ENCODE peak calls at places on chromosome 19, in nine cellular contexts. D is cardiac septum; X is HS-27A; Y is mucosa of descending colon; F is foreskin keratinocyte; B is MCF 10A; Z is stimulated activated effector memory CD8-positive, alpha-beta T cell treated with anti-CD3 and anti-CD28 coated beads, Interleukin-12 subunit alpha, Interleukin-12 subunit beta, amount 100 ng/mL, for 72 hours; L is activated naive CD4-positive, alpha-beta T cell; N is aorta. K is an unnamed sample.

GRCh38 chr19:47776568-47776967 is 1.9 kb upstream of the SELENOW start:
- DNase-seq in D (no peak), X (no peak), Y (peak), F (peak), B (peak), Z (no peak), L (no peak), N (no peak), K (peak)

GRCh38 chr19:3041302-3041701 is 12.2 kb upstream of the TLE2 start:
- DNase-seq in D (no peak), X (no peak), Y (no peak), F (no peak), B (no peak), Z (no peak), L (no peak), N (no peak), K (no peak)

GRCh38 chr19:310141-310651 is 19.0 kb upstream of the PLPP2 start:
- DNase-seq in D (no peak), X (no peak), Y (no peak), F (no peak), B (no peak), Z (no peak), L (no peak), N (peak), K (no peak)

GRCh38 chr19:40411958-40412499 is 1.1 kb downstream of the PRX start:
- DNase-seq in D (no peak), X (no peak), Y (no peak), F (no peak), B (no peak), Z (no peak), L (no peak), N (no peak), K (no peak)

GRCh38 chr19:39765091-39766076 is 13.3 kb upstream of the LEUTX start:
- DNase-seq in D (no peak), X (peak), Y (peak), F (no peak), B (peak), Z (no peak), L (peak), N (no peak), K (peak)

GRCh38 chr19:16185925-16186234 is 670 bp downstream of the FAM32A start:
- DNase-seq in D (no peak), X (no peak), Y (no peak), F (no peak), B (no peak), Z (no peak), L (peak), N (no peak), K (no peak)

GRCh38 chr19:35041548-35042055 is at the start of gene HPN:
- DNase-seq in D (no peak), X (no peak), Y (no peak), F (no peak), B (no peak), Z (no peak), L (no peak), N (no peak), K (no peak)

GRCh38 chr19:29683009-29683408 is 17.7 kb downstream of the PLEKHF1 start:
- DNase-seq in D (no peak), X (no peak), Y (no peak), F (no peak), B (no peak), Z (no peak), L (no peak), N (peak), K (peak)

GRCh38 chr19:7894612-7895309 is 6.5 kb downstream of the LRRC8E start:
- DNase-seq in D (no peak), X (no peak), Y (no peak), F (no peak), B (peak), Z (no peak), L (no peak), N (no peak), K (no peak)

GRCh38 chr19:35790981-35791813 is 15.8 kb downstream of the ARHGAP33 start:
- DNase-seq in D (no peak), X (no peak), Y (no peak), F (no peak), B (no peak), Z (no peak), L (no peak), N (no peak), K (no peak)

GRCh38 chr19:16381756-16382401 is 57.3 kb downstream of the KLF2 start:
- DNase-seq in D (peak), X (no peak), Y (no peak), F (no peak), B (no peak), Z (no peak), L (no peak), N (peak), K (no peak)

GRCh38 chr19:18093439-18094161 is 4.0 kb upstream of the MAST3 start:
- DNase-seq in D (no peak), X (no peak), Y (no peak), F (peak), B (peak), Z (no peak), L (no peak), N (no peak), K (peak)

GRCh38 chr19:39409886-39410619 is 2.4 kb upstream of the PLEKHG2 start:
- DNase-seq in D (peak), X (no peak), Y (peak), F (no peak), B (no peak), Z (peak), L (peak), N (peak), K (no peak)

GRCh38 chr19:33868076-33868735 is 71.5 kb downstream of the KCTD15 start:
- DNase-seq in D (no peak), X (no peak), Y (no peak), F (no peak), B (no peak), Z (no peak), L (no peak), N (no peak), K (no peak)

GRCh38 chr19:2455481-2456300 is 1.1 kb downstream of the LMNB2 start:
- DNase-seq in D (no peak), X (no peak), Y (peak), F (no peak), B (peak), Z (peak), L (peak), N (peak), K (peak)

GRCh38 chr19:6272411-6272791 is 7.4 kb downstream of the MLLT1 start:
- DNase-seq in D (no peak), X (no peak), Y (no peak), F (no peak), B (no peak), Z (no peak), L (no peak), N (no peak), K (no peak)

GRCh38 chr19:45742969-45743368 is 9.7 kb downstream of the MEIOSIN start:
- DNase-seq in D (no peak), X (no peak), Y (no peak), F (no peak), B (no peak), Z (no peak), L (no peak), N (no peak), K (no peak)

GRCh38 chr19:53994811-53995210 is 3.4 kb downstream of the CACNG6 start:
- DNase-seq in D (no peak), X (no peak), Y (no peak), F (no peak), B (no peak), Z (no peak), L (no peak), N (no peak), K (no peak)

GRCh38 chr19:50639121-50640112 is at the start of gene SYT3:
- DNase-seq in D (no peak), X (no peak), Y (peak), F (no peak), B (no peak), Z (no peak), L (peak), N (no peak), K (no peak)

GRCh38 chr19:43667524-43668405 is 2.2 kb downstream of the PLAUR start:
- DNase-seq in D (no peak), X (no peak), Y (peak), F (no peak), B (no peak), Z (no peak), L (no peak), N (peak), K (no peak)

GRCh38 chr19:42422576-42423461 is 4.4 kb downstream of the LIPE start:
- DNase-seq in D (peak), X (peak), Y (no peak), F (no peak), B (peak), Z (no peak), L (peak), N (no peak), K (peak)

GRCh38 chr19:1252221-1252817 is 3.9 kb downstream of the MIDN start:
- DNase-seq in D (peak), X (peak), Y (peak), F (peak), B (peak), Z (peak), L (peak), N (peak), K (peak)

GRCh38 chr19:15671891-15672579 is 852 bp upstream of the CYP4F12 start:
- DNase-seq in D (no peak), X (no peak), Y (no peak), F (no peak), B (no peak), Z (no peak), L (no peak), N (no peak), K (no peak)

GRCh38 chr19:43731854-43732253 is 16.0 kb downstream of the IRGC start:
- DNase-seq in D (no peak), X (no peak), Y (no peak), F (no peak), B (no peak), Z (no peak), L (no peak), N (no peak), K (no peak)

GRCh38 chr19:19366691-19367396 is 38.6 kb upstream of the GATAD2A start:
- DNase-seq in D (peak), X (no peak), Y (peak), F (peak), B (peak), Z (peak), L (peak), N (peak), K (peak)

GRCh38 chr19:3932931-3933810 is at the start of gene NMRK2:
- DNase-seq in D (peak), X (no peak), Y (no peak), F (no peak), B (no peak), Z (no peak), L (no peak), N (no peak), K (no peak)

GRCh38 chr19:47176071-47176626 is 45.5 kb downstream of the SAE1 start:
- DNase-seq in D (no peak), X (no peak), Y (no peak), F (peak), B (peak), Z (no peak), L (no peak), N (no peak), K (no peak)

GRCh38 chr19:17327654-17328516 is 6.8 kb downstream of the ANO8 start:
- DNase-seq in D (no peak), X (no peak), Y (peak), F (peak), B (no peak), Z (peak), L (peak), N (no peak), K (peak)

GRCh38 chr19:50556236-50557008 is 11.8 kb downstream of the LRRC4B start:
- DNase-seq in D (peak), X (peak), Y (peak), F (no peak), B (peak), Z (peak), L (peak), N (peak), K (peak)

GRCh38 chr19:34104099-34104498 is 68.2 kb upstream of the LSM14A start:
- DNase-seq in D (no peak), X (no peak), Y (no peak), F (no peak), B (no peak), Z (no peak), L (no peak), N (no peak), K (no peak)

GRCh38 chr19:4570916-4571304 is 11.4 kb upstream of the SEMA6B start:
- DNase-seq in D (no peak), X (no peak), Y (no peak), F (no peak), B (no peak), Z (no peak), L (no peak), N (no peak), K (no peak)

GRCh38 chr19:11286312-11286974 is 9.5 kb upstream of the TSPAN16 start:
- DNase-seq in D (no peak), X (no peak), Y (no peak), F (no peak), B (peak), Z (no peak), L (no peak), N (no peak), K (no peak)

GRCh38 chr19:11018179-11018578 is 57.3 kb downstream of the SMARCA4 start:
- DNase-seq in D (no peak), X (no peak), Y (peak), F (no peak), B (no peak), Z (no peak), L (no peak), N (no peak), K (peak)

GRCh38 chr19:42175952-42176648 is 41.4 kb downstream of the DEDD2 start:
- DNase-seq in D (no peak), X (no peak), Y (no peak), F (no peak), B (no peak), Z (peak), L (no peak), N (no peak), K (no peak)

GRCh38 chr19:54207908-54208783 is 7.5 kb downstream of the RPS9 start:
- DNase-seq in D (peak), X (no peak), Y (peak), F (no peak), B (peak), Z (peak), L (no peak), N (peak), K (no peak)

GRCh38 chr19:17359905-17360800 is 17.0 kb downstream of the PLVAP start:
- DNase-seq in D (no peak), X (no peak), Y (no peak), F (no peak), B (no peak), Z (no peak), L (no peak), N (no peak), K (no peak)

GRCh38 chr19:15394426-15394825 is 14.8 kb upstream of the AKAP8 start:
- DNase-seq in D (no peak), X (no peak), Y (no peak), F (no peak), B (no peak), Z (no peak), L (no peak), N (no peak), K (no peak)

K was measured in mammary epithelial cell.